ENCODE peak calls at places on chromosome 14, in seven cellular contexts. Q is Panc1; E is K562; L is A549; T is ovary; I is endodermal cell; O is CD8-positive, alpha-beta memory T cell. M is an unnamed sample.

GRCh38 chr14:73143003-73143402 is 6.7 kb downstream of the PSEN1 start:
- DNase-seq in O (no peak), Q (no peak), T (no peak), I (no peak), E (no peak), L (no peak), M (no peak)

GRCh38 chr14:100748403-100748802 is 21.7 kb downstream of the DLK1 start:
- DNase-seq in Q (no peak), O (no peak), I (peak; percentile 11), E (no peak), T (no peak), L (no peak), M (no peak)

GRCh38 chr14:37603688-37604251 is 8.3 kb downstream of the TTC6 start:
- DNase-seq in L (no peak), T (no peak), I (no peak), E (no peak), Q (no peak), O (no peak), M (no peak)

GRCh38 chr14:34665785-34666425 is 36.0 kb upstream of the SNX6 start:
- DNase-seq in L (peak; percentile 76), T (no peak), I (no peak), E (no peak), Q (no peak), O (no peak), M (no peak)

GRCh38 chr14:63752449-63753169 is 24.7 kb upstream of the SGPP1 start:
- DNase-seq in I (no peak), L (peak; percentile 73), T (no peak), O (no peak), Q (no peak), E (no peak), M (no peak)

GRCh38 chr14:104399432-104400155 is 180.0 kb upstream of the C14orf180 start:
- DNase-seq in E (no peak), O (no peak), L (no peak), T (no peak), Q (no peak), I (peak; percentile 58), M (no peak)

GRCh38 chr14:99581371-99581770 is 22.6 kb downstream of the CCDC85C start:
- DNase-seq in L (no peak), E (no peak), O (no peak), T (no peak), Q (no peak), I (no peak), M (no peak)

GRCh38 chr14:58808828-58809227 is 171.1 kb downstream of the DACT1 start:
- DNase-seq in T (peak; percentile 68), Q (no peak), I (no peak), L (peak; percentile 55), E (no peak), O (no peak), M (no peak)

GRCh38 chr14:30621354-30621953 is 665 bp upstream of the SCFD1 start:
- DNase-seq in T (no peak), O (no peak), Q (no peak), E (no peak), L (peak; percentile 48), I (peak; percentile 61), M (no peak)

GRCh38 chr14:32650665-32651064 is 288.0 kb upstream of the NPAS3 start:
- DNase-seq in I (no peak), Q (no peak), O (no peak), T (no peak), E (no peak), L (no peak), M (no peak)

GRCh38 chr14:94770251-94770749 is 387 bp upstream of the GSC start:
- DNase-seq in Q (no peak), E (no peak), I (peak; percentile 93), O (no peak), L (no peak), T (no peak), M (no peak)

GRCh38 chr14:94771906-94772468 is 2.1 kb upstream of the GSC start:
- DNase-seq in E (no peak), I (no peak), T (no peak), O (no peak), Q (no peak), L (no peak), M (no peak)

GRCh38 chr14:94769413-94770250 is at the start of gene GSC:
- DNase-seq in Q (no peak), I (no peak), O (no peak), T (no peak), L (peak; percentile 57), E (no peak), M (no peak)

GRCh38 chr14:94770815-94771190 is 890 bp upstream of the GSC start:
- DNase-seq in L (no peak), I (no peak), E (no peak), O (no peak), T (no peak), Q (no peak), M (no peak)

GRCh38 chr14:94771191-94771905 is 1.4 kb upstream of the GSC start:
- DNase-seq in I (peak; percentile 79), L (no peak), E (no peak), Q (no peak), T (no peak), O (no peak), M (no peak)
- H3K4me3 ChIP-seq in I (peak overlapping the region; percentile 93), L (no peak overlapping the region), E (no peak overlapping the region), Q (no peak overlapping the region), T (no peak overlapping the region), O (no peak overlapping the region), M (no peak overlapping the region)

GRCh38 chr14:54354096-54354495 is 42.7 kb upstream of the CDKN3 start:
- DNase-seq in I (no peak), O (no peak), Q (no peak), T (no peak), L (no peak), E (no peak), M (no peak)

GRCh38 chr14:54354968-54355641 is 41.7 kb upstream of the CDKN3 start:
- DNase-seq in Q (no peak), E (no peak), I (no peak), L (no peak), O (no peak), T (no peak), M (no peak)

GRCh38 chr14:54355698-54356097 is 41.1 kb upstream of the CDKN3 start:
- DNase-seq in O (no peak), I (no peak), T (no peak), L (no peak), E (no peak), Q (no peak), M (no peak)

GRCh38 chr14:54353266-54353665 is 43.5 kb upstream of the CDKN3 start:
- DNase-seq in I (no peak), Q (no peak), L (no peak), T (no peak), O (no peak), E (no peak), M (no peak)

GRCh38 chr14:54353694-54354093 is 43.1 kb upstream of the CDKN3 start:
- DNase-seq in Q (no peak), I (no peak), T (no peak), L (no peak), E (no peak), O (no peak), M (no peak)
- H3K27ac ChIP-seq in Q (no peak overlapping the region), I (no peak overlapping the region), T (no peak overlapping the region), L (no peak overlapping the region), E (no peak overlapping the region), O (no peak overlapping the region), M (no peak overlapping the region)

GRCh38 chr14:71474866-71475265 is 457.4 kb upstream of the RGS6 start:
- DNase-seq in Q (no peak), L (no peak), I (no peak), E (no peak), T (no peak), O (no peak), M (no peak)

GRCh38 chr14:71475916-71476315 is 456.3 kb upstream of the RGS6 start:
- DNase-seq in T (no peak), I (no peak), O (no peak), L (no peak), Q (no peak), E (no peak), M (no peak)

GRCh38 chr14:71472961-71473340 is 459.3 kb upstream of the RGS6 start:
- DNase-seq in L (no peak), E (no peak), I (no peak), Q (no peak), O (no peak), T (no peak), M (no peak)

GRCh38 chr14:71473843-71474242 is 458.4 kb upstream of the RGS6 start:
- DNase-seq in O (no peak), I (no peak), T (no peak), E (no peak), Q (no peak), L (no peak), M (no peak)

GRCh38 chr14:71474291-71474690 is 457.9 kb upstream of the RGS6 start:
- DNase-seq in T (no peak), O (no peak), L (no peak), I (no peak), Q (no peak), E (no peak), M (no peak)
- H3K4me1 ChIP-seq in T (peaks cover 1% of the 10 kb centered on the region), O (no peaks in the 10 kb centered on the region), L (no peaks in the 10 kb centered on the region), I (no peaks in the 10 kb centered on the region), Q (no peaks in the 10 kb centered on the region), E (no peaks in the 10 kb centered on the region), M (no peaks in the 10 kb centered on the region)

GRCh38 chr14:105411985-105412767 is 7.5 kb upstream of the MTA1 start:
- DNase-seq in T (no peak), Q (no peak), E (no peak), L (no peak), I (peak; percentile 57), O (no peak), M (no peak)

GRCh38 chr14:105410642-105411016 is 9.0 kb upstream of the MTA1 start:
- DNase-seq in T (no peak), E (no peak), Q (no peak), I (no peak), L (no peak), O (no peak), M (no peak)

GRCh38 chr14:105412768-105413541 is 6.7 kb upstream of the MTA1 start:
- DNase-seq in Q (no peak), I (peak; percentile 45), E (no peak), O (no peak), L (no peak), T (no peak), M (no peak)

GRCh38 chr14:105409379-105409778 is 10.2 kb upstream of the MTA1 start:
- DNase-seq in T (no peak), I (no peak), Q (no peak), E (no peak), O (no peak), L (no peak), M (no peak)

DNA sequence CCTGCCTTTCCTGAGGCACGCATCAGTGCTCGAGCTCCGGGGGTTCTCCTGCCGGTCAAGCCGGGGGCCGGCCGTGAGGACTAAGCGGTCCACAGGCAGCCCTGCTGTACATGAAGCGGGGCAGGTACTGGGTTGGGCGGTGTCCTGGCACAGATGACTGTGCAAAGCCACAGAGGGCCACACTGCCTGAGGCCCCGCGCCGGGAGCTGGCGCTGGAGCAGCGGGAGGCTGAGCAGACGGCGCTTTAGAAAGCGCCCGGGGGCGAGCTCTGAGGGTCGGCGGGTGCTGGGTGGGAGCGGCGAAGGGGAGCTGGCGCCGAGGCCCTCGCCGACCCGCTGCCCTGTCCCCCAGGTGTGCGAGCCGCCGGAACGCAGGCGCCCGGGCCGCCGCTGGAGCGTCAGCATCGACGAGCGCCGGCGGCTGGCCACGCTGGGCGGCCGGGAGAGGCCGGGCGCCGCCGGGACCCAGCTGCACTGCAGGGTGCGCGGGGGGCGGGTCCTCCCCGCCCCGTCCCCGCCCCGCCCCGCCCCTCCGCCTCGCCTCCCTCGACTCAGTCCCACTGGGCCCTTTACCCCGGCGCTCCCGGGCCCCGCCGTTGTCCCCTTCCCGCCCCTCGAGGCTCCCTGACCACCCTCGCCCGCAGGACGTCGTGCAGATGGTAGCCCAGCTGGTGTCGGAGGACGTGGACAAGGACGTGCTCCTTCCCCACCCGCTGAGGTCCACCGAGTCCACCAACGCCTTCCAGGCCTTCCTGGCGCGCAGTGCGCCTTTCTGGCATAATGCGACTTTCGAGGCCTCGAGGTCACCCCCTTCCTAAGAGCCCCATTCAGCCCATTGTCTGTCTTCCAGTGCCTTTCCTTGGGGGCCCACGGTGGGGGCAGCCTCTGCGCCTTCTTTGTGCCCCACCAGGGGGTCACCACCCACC is 8.3 kb upstream of the MTA1 start:
- DNase-seq in I (peak; percentile 81), E (peak; percentile 88), O (no peak), T (no peak), L (no peak), Q (no peak), M (no peak)
- H3K4me3 ChIP-seq in I (peak overlapping the region; percentile 62), E (peak overlapping the region; percentile 23), O (no peak overlapping the region), T (no peak overlapping the region), L (peak overlapping the region; percentile 31), Q (peak overlapping the region; percentile 36), M (peak overlapping the region; percentile 8)